ENCODE peak calls at places on chromosome 12, in ten cellular contexts. X is mucosa of descending colon, O is cardiac muscle cell, Q is WTC11, S is OCI-LY7, M is IMR-90, L is AG10803, V is CD14-positive monocyte, P is thoracic aorta, F is hepatocyte. K is an unnamed sample.

GRCh38 chr12:19744760-19745218 is 305.5 kb downstream of the AEBP2 start:
- DNase-seq in O (peak; percentile 96), X (no peak), V (no peak), F (no peak), S (no peak), Q (no peak), M (peak; percentile 84), P (no peak), L (peak; percentile 27), K (no peak)

GRCh38 chr12:45613855-45614254 is 115.7 kb upstream of the ARID2 start:
- DNase-seq in X (no peak), Q (no peak), L (no peak), O (no peak), F (no peak), V (no peak), S (no peak), P (no peak), M (no peak), K (no peak)

GRCh38 chr12:56029666-56030293 is 8.9 kb downstream of the IKZF4 start:
- DNase-seq in S (peak; percentile 66), F (peak; percentile 82), P (no peak), V (no peak), O (peak; percentile 83), Q (peak; percentile 50), M (peak; percentile 67), X (no peak), L (peak; percentile 68), K (no peak)

GRCh38 chr12:109840349-109841073 is 7.3 kb upstream of the TRPV4 start:
- DNase-seq in Q (no peak), M (no peak), L (no peak), S (no peak), F (no peak), O (no peak), V (no peak), P (no peak), X (no peak), K (no peak)

GRCh38 chr12:131335456-131335855 is 375.4 kb upstream of the SFSWAP start:
- DNase-seq in F (no peak), M (no peak), V (no peak), S (no peak), Q (no peak), L (no peak), P (no peak), X (no peak), O (no peak), K (no peak)

GRCh38 chr12:15939111-15939510 is 28.0 kb downstream of the DERA start:
- DNase-seq in X (no peak), F (no peak), V (no peak), P (no peak), S (no peak), L (no peak), O (no peak), M (no peak), Q (no peak), K (no peak)

GRCh38 chr12:76763746-76764675 is at the start of gene ZDHHC17:
- DNase-seq in L (peak; percentile 92), M (peak; percentile 92), X (peak; percentile 95), V (peak; percentile 81), O (peak; percentile 97), F (peak; percentile 97), P (peak; percentile 65), Q (peak; percentile 91), S (peak; percentile 91), K (peak; percentile 98)

GRCh38 chr12:52367876-52368275 is 595 bp upstream of the KRT85 start:
- DNase-seq in P (no peak), O (no peak), X (no peak), Q (no peak), M (no peak), F (no peak), S (no peak), V (peak; percentile 2), L (no peak), K (no peak)

GRCh38 chr12:10182662-10183061 is 3.8 kb downstream of the TMEM52B start:
- DNase-seq in S (no peak), M (peak; percentile 92), P (no peak), L (peak; percentile 85), V (peak; percentile 83), O (peak; percentile 66), X (no peak), F (peak; percentile 32), Q (no peak), K (no peak)

GRCh38 chr12:67069451-67070306 is 199.5 kb upstream of the CAND1 start:
- DNase-seq in X (peak; percentile 58), L (no peak), O (peak; percentile 8), F (peak; percentile 73), Q (peak; percentile 74), M (no peak), P (no peak), S (peak; percentile 55), V (no peak), K (no peak)

GRCh38 chr12:9756174-9756573 is 4.5 kb downstream of the CD69 start:
- DNase-seq in L (no peak), V (no peak), M (no peak), F (no peak), X (no peak), O (no peak), S (no peak), P (no peak), Q (no peak), K (no peak)

GRCh38 chr12:12645485-12645884 is 33.8 kb downstream of the CREBL2 start:
- DNase-seq in M (peak; percentile 40), F (no peak), L (peak; percentile 43), Q (no peak), O (peak; percentile 46), P (no peak), S (peak; percentile 64), V (no peak), X (no peak), K (no peak)

GRCh38 chr12:26112703-26113147 is 12.1 kb downstream of the BHLHE41 start:
- DNase-seq in L (no peak), M (peak; percentile 22), F (peak; percentile 44), S (no peak), Q (no peak), X (no peak), O (no peak), P (no peak), V (no peak), K (no peak)

GRCh38 chr12:71007736-71008449 is 87.4 kb upstream of the PTPRR start:
- DNase-seq in Q (no peak), M (no peak), V (no peak), X (no peak), L (peak; percentile 11), O (no peak), S (no peak), P (no peak), F (no peak), K (no peak)

GRCh38 chr12:6960291-6961277 is 9.4 kb downstream of the PTPN6 start:
- DNase-seq in P (no peak), L (peak; percentile 32), S (peak; percentile 68), X (peak; percentile 70), V (no peak), F (no peak), M (peak; percentile 38), O (peak; percentile 51), Q (no peak), K (no peak)
- TF ChIP-seq CTCF in P (no peak), L (peak; percentile 34), S (peak; percentile 37), X (no peak), V (peak; percentile 43), F (peak; percentile 9), M (peak; percentile 40), O (peak; percentile 25), Q (no peak), K (no peak)

DNA sequence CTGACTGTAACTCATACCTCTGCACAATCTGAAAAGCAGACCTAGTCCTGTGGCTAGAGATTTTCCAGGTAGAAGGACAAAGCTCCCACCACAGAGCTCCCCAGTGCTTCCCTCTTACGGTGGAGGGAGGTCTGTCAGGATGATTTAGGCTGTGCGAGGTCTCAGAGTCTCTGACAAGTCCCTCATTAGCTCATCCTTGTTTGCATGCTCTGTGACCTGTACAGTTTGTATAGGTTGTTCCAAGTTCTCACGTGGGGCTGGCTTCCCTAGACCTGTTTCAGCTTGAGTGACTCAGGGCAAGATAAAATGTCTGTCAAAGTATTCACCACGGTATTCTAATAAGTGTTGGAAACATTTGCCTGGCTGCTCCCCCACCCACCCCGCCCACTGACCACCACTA is 34.8 kb downstream of the ASCL1 start:
- DNase-seq in P (no peak), S (no peak), M (no peak), Q (no peak), F (peak; percentile 16), X (no peak), V (no peak), L (no peak), O (no peak), K (no peak)
- TF ChIP-seq CTCF in P (no peak), S (no peak), M (no peak), Q (no peak), F (no peak), X (no peak), V (no peak), L (no peak), O (no peak), K (no peak)

GRCh38 chr12:53474819-53475218 is 22.9 kb downstream of the PCBP2 start:
- DNase-seq in M (no peak), V (no peak), P (no peak), L (no peak), Q (no peak), O (no peak), X (no peak), F (no peak), S (no peak), K (no peak)

GRCh38 chr12:53479314-53479713 is 19.9 kb downstream of the MAP3K12 start:
- DNase-seq in P (no peak), L (no peak), X (no peak), V (no peak), F (no peak), S (no peak), O (no peak), Q (no peak), M (no peak), K (no peak)

GRCh38 chr12:53478865-53479264 is 20.4 kb downstream of the MAP3K12 start:
- DNase-seq in F (no peak), X (no peak), Q (no peak), L (no peak), O (no peak), V (no peak), M (no peak), S (no peak), P (no peak), K (no peak)

GRCh38 chr12:53474077-53474476 is 22.2 kb downstream of the PCBP2 start:
- DNase-seq in P (no peak), L (no peak), S (no peak), F (no peak), M (no peak), V (no peak), X (no peak), O (no peak), Q (no peak), K (no peak)

GRCh38 chr12:53476769-53477209 is 22.5 kb downstream of the MAP3K12 start:
- DNase-seq in F (no peak), M (no peak), X (no peak), L (no peak), V (no peak), S (peak; percentile 41), P (no peak), O (peak; percentile 48), Q (no peak), K (no peak)
- TF ChIP-seq CTCF in F (peak; percentile 34), M (peak; percentile 34), X (no peak), L (peak; percentile 31), V (peak; percentile 31), S (peak; percentile 79), P (no peak), O (peak; percentile 41), Q (peak; percentile 27), K (no peak)

DNA sequence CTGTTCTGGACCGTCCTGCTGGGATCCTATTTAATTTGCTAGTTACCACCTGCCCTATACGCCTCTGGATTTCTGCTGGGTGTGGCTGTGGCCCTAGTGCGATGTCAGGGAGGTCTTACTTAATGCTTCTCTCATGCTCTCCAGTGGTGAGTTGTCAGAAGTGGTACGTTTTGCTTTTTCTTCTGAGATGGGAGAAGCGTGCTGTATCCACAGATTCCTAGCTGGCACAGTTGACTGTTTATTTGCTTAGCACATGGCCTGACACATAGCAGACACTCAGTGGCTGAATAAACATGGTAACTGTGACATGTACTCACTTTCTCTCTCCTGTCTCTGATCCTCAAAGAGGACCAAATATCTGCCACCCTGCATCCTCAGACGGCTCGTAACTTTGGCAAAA is 107.3 kb downstream of the CACNA1C start:
- DNase-seq in L (peak; percentile 36), O (no peak), F (no peak), X (no peak), P (no peak), V (no peak), S (no peak), Q (no peak), M (no peak), K (peak; percentile 30)
- TF ChIP-seq CTCF in L (no peak), O (no peak), F (no peak), X (no peak), P (no peak), V (no peak), S (no peak), Q (no peak), M (no peak), K (no peak)